ENCODE peak calls at places on chromosomes 16 and 17, in eight cellular contexts. One of them, this sample, is unnamed. For H3K4me1, the result is how much of the 10 kb centered on the place peaks cover.

GRCh38 chr16:31519746-31520145 is 8.0 kb upstream of the AHSP start:
- DNase-seq in spleen: no peak
- DNase-seq in prostate gland: no peak
- DNase-seq in mesenchymal stem cell: no peak
- DNase-seq in naive thymus-derived CD4-positive, alpha-beta T cell: no peak
- DNase-seq in mammary epithelial cell: no peak
- DNase-seq in neural progenitor cell: peak
- DNase-seq in right cardiac atrium: no peak
- DNase-seq in this sample: no peak

GRCh38 chr16:83943516-83944050 is 9.5 kb upstream of the OSGIN1 start:
- DNase-seq in spleen: no peak
- DNase-seq in right cardiac atrium: peak
- DNase-seq in mammary epithelial cell: no peak
- DNase-seq in prostate gland: no peak
- DNase-seq in neural progenitor cell: no peak
- DNase-seq in mesenchymal stem cell: no peak
- DNase-seq in naive thymus-derived CD4-positive, alpha-beta T cell: no peak
- DNase-seq in this sample: no peak

GRCh38 chr17:19645608-19646250 is 2.8 kb upstream of the ALDH3A2 start:
- DNase-seq in mammary epithelial cell: no peak
- DNase-seq in spleen: no peak
- DNase-seq in naive thymus-derived CD4-positive, alpha-beta T cell: peak
- DNase-seq in neural progenitor cell: peak
- DNase-seq in right cardiac atrium: peak
- DNase-seq in mesenchymal stem cell: peak
- DNase-seq in prostate gland: no peak
- DNase-seq in this sample: peak

GRCh38 chr16:65289022-65289421 is 167.2 kb upstream of the CDH11 start:
- DNase-seq in mesenchymal stem cell: no peak
- DNase-seq in right cardiac atrium: peak
- DNase-seq in neural progenitor cell: no peak
- DNase-seq in spleen: no peak
- DNase-seq in naive thymus-derived CD4-positive, alpha-beta T cell: no peak
- DNase-seq in mammary epithelial cell: no peak
- DNase-seq in prostate gland: no peak
- DNase-seq in this sample: no peak

GRCh38 chr16:12802661-12803060 is 1.0 kb downstream of the CPPED1 start:
- DNase-seq in naive thymus-derived CD4-positive, alpha-beta T cell: no peak
- DNase-seq in spleen: no peak
- DNase-seq in mammary epithelial cell: no peak
- DNase-seq in mesenchymal stem cell: no peak
- DNase-seq in neural progenitor cell: no peak
- DNase-seq in right cardiac atrium: no peak
- DNase-seq in prostate gland: no peak
- DNase-seq in this sample: no peak

GRCh38 chr17:39152134-39152884 is 872 bp upstream of the PLXDC1 start:
- DNase-seq in mammary epithelial cell: no peak
- DNase-seq in mesenchymal stem cell: no peak
- DNase-seq in spleen: no peak
- DNase-seq in naive thymus-derived CD4-positive, alpha-beta T cell: peak
- DNase-seq in prostate gland: no peak
- DNase-seq in neural progenitor cell: peak
- DNase-seq in right cardiac atrium: peak
- DNase-seq in this sample: no peak

GRCh38 chr16:30342751-30343490 is 12.2 kb downstream of the CD2BP2 start:
- DNase-seq in spleen: no peak
- DNase-seq in mammary epithelial cell: no peak
- DNase-seq in prostate gland: no peak
- DNase-seq in neural progenitor cell: no peak
- DNase-seq in mesenchymal stem cell: no peak
- DNase-seq in right cardiac atrium: peak
- DNase-seq in naive thymus-derived CD4-positive, alpha-beta T cell: no peak
- DNase-seq in this sample: no peak

GRCh38 chr17:416293-417206 is 63.9 kb upstream of the RPH3AL start:
- DNase-seq in mesenchymal stem cell: no peak
- DNase-seq in spleen: peak
- DNase-seq in neural progenitor cell: no peak
- DNase-seq in naive thymus-derived CD4-positive, alpha-beta T cell: peak
- DNase-seq in prostate gland: no peak
- DNase-seq in mammary epithelial cell: no peak
- DNase-seq in right cardiac atrium: no peak
- DNase-seq in this sample: no peak

GRCh38 chr16:87874639-87875472 is 5.5 kb upstream of the SLC7A5 start:
- DNase-seq in mammary epithelial cell: no peak
- DNase-seq in neural progenitor cell: no peak
- DNase-seq in naive thymus-derived CD4-positive, alpha-beta T cell: no peak
- DNase-seq in spleen: no peak
- DNase-seq in mesenchymal stem cell: no peak
- DNase-seq in prostate gland: no peak
- DNase-seq in right cardiac atrium: no peak
- DNase-seq in this sample: no peak

GRCh38 chr17:41324180-41325075 is 8.9 kb upstream of the KRTAP17-1 start:
- DNase-seq in right cardiac atrium: no peak
- DNase-seq in prostate gland: peak
- DNase-seq in mammary epithelial cell: peak
- DNase-seq in spleen: no peak
- DNase-seq in naive thymus-derived CD4-positive, alpha-beta T cell: no peak
- DNase-seq in mesenchymal stem cell: no peak
- DNase-seq in neural progenitor cell: peak
- DNase-seq in this sample: no peak

GRCh38 chr16:49018259-49018931 is 263.2 kb downstream of the CBLN1 start:
- DNase-seq in naive thymus-derived CD4-positive, alpha-beta T cell: no peak
- DNase-seq in mammary epithelial cell: no peak
- DNase-seq in prostate gland: no peak
- DNase-seq in spleen: no peak
- DNase-seq in neural progenitor cell: no peak
- DNase-seq in mesenchymal stem cell: no peak
- DNase-seq in right cardiac atrium: no peak
- DNase-seq in this sample: no peak

DNA sequence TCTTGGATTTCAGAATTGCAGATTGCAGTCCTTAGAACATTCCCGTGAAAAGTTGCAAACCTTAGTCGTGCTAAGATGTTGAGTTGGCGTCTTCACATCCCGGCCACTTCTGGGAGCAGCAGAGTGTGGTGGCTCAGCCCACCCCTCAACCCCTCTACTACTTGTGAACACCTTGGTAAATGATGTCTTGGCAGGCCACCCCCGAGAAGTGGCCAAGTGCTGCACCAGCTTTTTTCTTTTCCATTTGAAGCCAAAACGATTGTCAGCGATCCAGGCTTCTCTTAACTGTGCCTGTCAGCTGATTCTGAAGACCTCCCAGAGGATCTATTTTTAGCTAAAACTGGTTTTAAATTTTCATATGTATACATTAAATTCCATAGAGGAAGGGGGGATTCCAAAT is 247.5 kb downstream of the CDH13 start:
- DNase-seq in spleen: no peak
- DNase-seq in right cardiac atrium: no peak
- DNase-seq in mammary epithelial cell: no peak
- DNase-seq in naive thymus-derived CD4-positive, alpha-beta T cell: no peak
- DNase-seq in mesenchymal stem cell: no peak
- DNase-seq in neural progenitor cell: no peak
- DNase-seq in prostate gland: no peak
- DNase-seq in this sample: no peak
- H3K4me1 ChIP-seq in spleen: under half
- H3K4me1 ChIP-seq in right cardiac atrium: under half
- H3K4me1 ChIP-seq in mammary epithelial cell: under half
- H3K4me1 ChIP-seq in naive thymus-derived CD4-positive, alpha-beta T cell: under half
- H3K4me1 ChIP-seq in mesenchymal stem cell: under half
- H3K4me1 ChIP-seq in neural progenitor cell: under half
- H3K4me1 ChIP-seq in prostate gland: under half
- H3K4me1 ChIP-seq in this sample: under half

GRCh38 chr16:68361485-68361884 is 50.7 kb downstream of the PRMT7 start:
- DNase-seq in naive thymus-derived CD4-positive, alpha-beta T cell: no peak
- DNase-seq in spleen: no peak
- DNase-seq in right cardiac atrium: no peak
- DNase-seq in prostate gland: no peak
- DNase-seq in mammary epithelial cell: no peak
- DNase-seq in neural progenitor cell: no peak
- DNase-seq in mesenchymal stem cell: no peak
- DNase-seq in this sample: no peak
- H3K4me1 ChIP-seq in naive thymus-derived CD4-positive, alpha-beta T cell: under half
- H3K4me1 ChIP-seq in spleen: under half
- H3K4me1 ChIP-seq in right cardiac atrium: under half
- H3K4me1 ChIP-seq in prostate gland: under half
- H3K4me1 ChIP-seq in mammary epithelial cell: under half
- H3K4me1 ChIP-seq in neural progenitor cell: under half
- H3K4me1 ChIP-seq in mesenchymal stem cell: under half
- H3K4me1 ChIP-seq in this sample: under half

GRCh38 chr16:17260271-17260849 is 210.4 kb downstream of the XYLT1 start:
- DNase-seq in prostate gland: no peak
- DNase-seq in mesenchymal stem cell: no peak
- DNase-seq in naive thymus-derived CD4-positive, alpha-beta T cell: no peak
- DNase-seq in spleen: no peak
- DNase-seq in mammary epithelial cell: no peak
- DNase-seq in right cardiac atrium: no peak
- DNase-seq in neural progenitor cell: no peak
- DNase-seq in this sample: no peak
- H3K4me1 ChIP-seq in prostate gland: under half
- H3K4me1 ChIP-seq in mesenchymal stem cell: under half
- H3K4me1 ChIP-seq in naive thymus-derived CD4-positive, alpha-beta T cell: under half
- H3K4me1 ChIP-seq in spleen: under half
- H3K4me1 ChIP-seq in mammary epithelial cell: under half
- H3K4me1 ChIP-seq in right cardiac atrium: under half
- H3K4me1 ChIP-seq in neural progenitor cell: under half
- H3K4me1 ChIP-seq in this sample: under half

DNA sequence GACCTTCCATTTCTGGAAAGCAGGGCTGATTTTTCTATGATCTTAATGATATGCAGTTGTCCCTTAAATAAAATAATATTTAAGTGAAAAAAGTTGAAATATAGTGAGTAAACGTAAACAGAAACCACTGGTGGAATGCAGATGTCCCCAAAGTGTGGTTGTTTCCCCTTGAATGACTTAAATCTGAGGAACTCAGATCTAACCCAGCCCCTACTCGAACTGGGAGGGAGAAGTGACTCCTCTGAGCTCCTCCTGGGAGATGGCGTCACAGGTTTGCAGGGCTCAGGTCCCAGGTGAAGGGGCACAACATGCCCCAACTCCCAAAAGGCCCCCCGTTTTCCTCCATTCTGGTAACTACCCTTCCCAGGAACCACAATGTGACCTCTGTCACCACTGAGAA is 142.8 kb downstream of the IRF8 start:
- DNase-seq in mammary epithelial cell: no peak
- DNase-seq in naive thymus-derived CD4-positive, alpha-beta T cell: no peak
- DNase-seq in spleen: peak
- DNase-seq in right cardiac atrium: no peak
- DNase-seq in prostate gland: no peak
- DNase-seq in mesenchymal stem cell: no peak
- DNase-seq in neural progenitor cell: no peak
- DNase-seq in this sample: no peak
- H3K4me1 ChIP-seq in mammary epithelial cell: under half
- H3K4me1 ChIP-seq in naive thymus-derived CD4-positive, alpha-beta T cell: under half
- H3K4me1 ChIP-seq in spleen: under half
- H3K4me1 ChIP-seq in right cardiac atrium: under half
- H3K4me1 ChIP-seq in prostate gland: under half
- H3K4me1 ChIP-seq in mesenchymal stem cell: under half
- H3K4me1 ChIP-seq in neural progenitor cell: under half
- H3K4me1 ChIP-seq in this sample: under half

GRCh38 chr16:85173077-85173980 is 61.1 kb upstream of the CIBAR2 start:
- DNase-seq in right cardiac atrium: peak
- DNase-seq in spleen: no peak
- DNase-seq in naive thymus-derived CD4-positive, alpha-beta T cell: no peak
- DNase-seq in mammary epithelial cell: peak
- DNase-seq in prostate gland: no peak
- DNase-seq in neural progenitor cell: peak
- DNase-seq in mesenchymal stem cell: peak
- DNase-seq in this sample: no peak

GRCh38 chr16:85173981-85174751 is 61.9 kb upstream of the CIBAR2 start:
- DNase-seq in right cardiac atrium: peak
- DNase-seq in mammary epithelial cell: peak
- DNase-seq in spleen: no peak
- DNase-seq in prostate gland: no peak
- DNase-seq in naive thymus-derived CD4-positive, alpha-beta T cell: no peak
- DNase-seq in mesenchymal stem cell: peak
- DNase-seq in neural progenitor cell: peak
- DNase-seq in this sample: no peak

GRCh38 chr16:85175724-85176233 is 63.5 kb upstream of the CIBAR2 start:
- DNase-seq in mesenchymal stem cell: no peak
- DNase-seq in mammary epithelial cell: no peak
- DNase-seq in right cardiac atrium: peak
- DNase-seq in neural progenitor cell: no peak
- DNase-seq in naive thymus-derived CD4-positive, alpha-beta T cell: no peak
- DNase-seq in prostate gland: no peak
- DNase-seq in spleen: no peak
- DNase-seq in this sample: no peak

GRCh38 chr16:85176541-85177447 is 64.5 kb upstream of the CIBAR2 start:
- DNase-seq in neural progenitor cell: no peak
- DNase-seq in right cardiac atrium: peak
- DNase-seq in prostate gland: no peak
- DNase-seq in mesenchymal stem cell: no peak
- DNase-seq in spleen: no peak
- DNase-seq in naive thymus-derived CD4-positive, alpha-beta T cell: no peak
- DNase-seq in mammary epithelial cell: no peak
- DNase-seq in this sample: no peak

DNA sequence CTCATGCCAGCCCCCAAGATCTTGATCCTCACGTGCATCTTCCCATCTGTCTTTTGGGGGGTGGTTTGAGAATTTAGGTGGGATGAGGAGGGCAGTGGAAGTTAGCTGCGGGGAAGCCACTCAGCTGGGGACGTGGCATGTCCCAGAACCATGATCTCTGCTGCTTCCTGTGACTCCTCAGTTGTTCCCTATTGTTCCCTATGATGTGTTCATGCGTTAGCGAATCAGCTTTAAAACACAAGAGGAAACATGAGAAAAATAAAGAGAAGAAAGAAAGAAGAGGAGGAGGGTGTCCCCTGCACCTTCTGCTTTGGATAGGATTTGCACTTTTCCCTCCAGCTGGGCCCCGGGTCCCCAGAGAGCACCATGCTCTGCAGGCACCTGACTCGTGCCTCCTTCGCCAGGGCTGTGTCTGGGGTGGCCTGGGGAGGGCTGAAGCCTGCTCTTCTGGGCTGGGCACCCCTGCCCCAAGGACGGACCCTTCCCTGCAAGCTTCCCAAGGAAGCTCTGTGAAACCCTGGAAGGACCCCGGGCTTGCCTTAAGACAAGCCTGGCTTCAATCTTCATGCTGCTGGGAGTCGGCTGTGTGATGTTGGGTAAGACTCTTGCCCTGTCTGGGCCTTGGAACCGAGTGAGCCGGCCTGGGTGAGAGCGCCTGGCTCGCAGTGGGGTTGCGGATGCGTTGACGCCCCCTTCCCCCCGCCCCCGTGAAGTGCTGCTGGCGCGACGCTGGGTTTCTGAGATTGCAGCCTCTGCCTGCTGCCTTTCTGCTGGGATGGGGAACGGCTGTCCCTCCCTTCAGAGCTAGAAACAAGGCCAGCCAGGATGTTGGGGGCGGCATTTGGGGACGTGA is 62.8 kb upstream of the CIBAR2 start:
- DNase-seq in neural progenitor cell: no peak
- DNase-seq in right cardiac atrium: peak
- DNase-seq in prostate gland: no peak
- DNase-seq in mesenchymal stem cell: peak
- DNase-seq in spleen: no peak
- DNase-seq in mammary epithelial cell: no peak
- DNase-seq in naive thymus-derived CD4-positive, alpha-beta T cell: no peak
- DNase-seq in this sample: no peak
- H3K4me1 ChIP-seq in neural progenitor cell: under half
- H3K4me1 ChIP-seq in right cardiac atrium: under half
- H3K4me1 ChIP-seq in prostate gland: under half
- H3K4me1 ChIP-seq in mesenchymal stem cell: half or more
- H3K4me1 ChIP-seq in spleen: half or more
- H3K4me1 ChIP-seq in mammary epithelial cell: under half
- H3K4me1 ChIP-seq in naive thymus-derived CD4-positive, alpha-beta T cell: under half
- H3K4me1 ChIP-seq in this sample: under half

This sample was measured in effector memory CD4-positive, alpha-beta T cell.